ENCODE peak calls at places on chromosomes 11 and 22, in eight cellular contexts. U is amniotic stem cell; F is stimulated activated effector memory CD8-positive, alpha-beta T cell treated with anti-CD3 and anti-CD28 coated beads, Interleukin-12 subunit alpha, Interleukin-12 subunit beta, amount 100 ng/mL, for 72 hours; D is SW 1271; J is non-pigmented ciliary epithelial cell; P is hypothalamus; R is iris pigment epithelial cell; Q is activated T-helper 1 cell treated with Interleukin-2 at 50 U/mL for 16 hours. T is an unnamed sample.

GRCh38 chr11:17015639-17016125 is 1.5 kb upstream of the PLEKHA7 start:
- DNase-seq in U (no peak), F (no peak), D (no peak), J (no peak), P (no peak), R (no peak), Q (no peak), T (peak)

GRCh38 chr22:50012201-50013181 is at the start of gene IL17REL:
- DNase-seq in U (peak), F (no peak), D (no peak), J (no peak), P (no peak), R (no peak), Q (no peak), T (peak)

GRCh38 chr11:62444271-62444833 is 25.5 kb downstream of the SCGB1A1 start:
- DNase-seq in U (no peak), F (no peak), D (no peak), J (no peak), P (peak), R (peak), Q (peak), T (peak)

GRCh38 chr11:117908261-117908895 is 20.8 kb downstream of the TMPRSS13 start:
- DNase-seq in U (no peak), F (no peak), D (no peak), J (no peak), P (no peak), R (no peak), Q (no peak), T (no peak)

GRCh38 chr11:124779568-124779967 is 17.5 kb upstream of the ESAM start:
- DNase-seq in U (no peak), F (no peak), D (no peak), J (no peak), P (no peak), R (peak), Q (no peak), T (no peak)

GRCh38 chr22:41249442-41249841 is 8.7 kb upstream of the CHADL start:
- DNase-seq in U (no peak), F (no peak), D (no peak), J (no peak), P (no peak), R (no peak), Q (no peak), T (no peak)

GRCh38 chr22:45150139-45150538 is 13.6 kb upstream of the NUP50 start:
- DNase-seq in U (no peak), F (no peak), D (no peak), J (no peak), P (no peak), R (peak), Q (no peak), T (no peak)

GRCh38 chr11:45470151-45471001 is 184.2 kb upstream of the SYT13 start:
- DNase-seq in U (no peak), F (no peak), D (no peak), J (no peak), P (no peak), R (peak), Q (no peak), T (peak)

GRCh38 chr11:8243458-8243857 is 20.2 kb downstream of the LMO1 start:
- DNase-seq in U (no peak), F (no peak), D (no peak), J (no peak), P (no peak), R (no peak), Q (no peak), T (no peak)

GRCh38 chr11:76626921-76627391 is 43.6 kb downstream of the LRRC32 start:
- DNase-seq in U (no peak), F (peak), D (no peak), J (no peak), P (no peak), R (peak), Q (no peak), T (no peak)

GRCh38 chr11:43381802-43382201 is 23.1 kb downstream of the TTC17 start:
- DNase-seq in U (no peak), F (no peak), D (no peak), J (no peak), P (no peak), R (no peak), Q (no peak), T (no peak)

T was measured in left ventricle myocardium inferior.